ENCODE peak calls at places on chromosomes 16 and 17, in seven cellular contexts. One of them, this sample, is unnamed.

GRCh38 chr17:41928693-41929251 is 1.6 kb upstream of the ODAD4 start:
- DNase-seq in choroid plexus epithelial cell: no peak
- DNase-seq in right atrium auricular region: no peak
- DNase-seq in HFF-Myc: no peak
- DNase-seq in NB4: no peak
- DNase-seq in epithelial cell of proximal tubule: no peak
- DNase-seq in heart right ventricle: no peak
- DNase-seq in this sample: no peak

GRCh38 chr17:36673637-36674277 is 72.4 kb downstream of the MRM1 start:
- DNase-seq in choroid plexus epithelial cell: no peak
- DNase-seq in NB4: no peak
- DNase-seq in heart right ventricle: no peak
- DNase-seq in epithelial cell of proximal tubule: no peak
- DNase-seq in right atrium auricular region: no peak
- DNase-seq in HFF-Myc: no peak
- DNase-seq in this sample: no peak

GRCh38 chr17:75241143-75241430 is 20.3 kb downstream of the GGA3 start:
- DNase-seq in HFF-Myc: no peak
- DNase-seq in NB4: no peak
- DNase-seq in heart right ventricle: no peak
- DNase-seq in right atrium auricular region: no peak
- DNase-seq in epithelial cell of proximal tubule: no peak
- DNase-seq in choroid plexus epithelial cell: no peak
- DNase-seq in this sample: no peak

GRCh38 chr17:76924345-76925332 is 56.4 kb downstream of the MGAT5B start:
- DNase-seq in NB4: no peak
- DNase-seq in HFF-Myc: no peak
- DNase-seq in right atrium auricular region: no peak
- DNase-seq in epithelial cell of proximal tubule: no peak
- DNase-seq in heart right ventricle: no peak
- DNase-seq in choroid plexus epithelial cell: no peak
- DNase-seq in this sample: no peak

GRCh38 chr16:53100889-53101288 is 46.1 kb downstream of the CHD9 start:
- DNase-seq in epithelial cell of proximal tubule: no peak
- DNase-seq in right atrium auricular region: no peak
- DNase-seq in NB4: no peak
- DNase-seq in choroid plexus epithelial cell: no peak
- DNase-seq in heart right ventricle: no peak
- DNase-seq in HFF-Myc: no peak
- DNase-seq in this sample: no peak

GRCh38 chr16:67528222-67528869 is at the start of gene RIPOR1:
- DNase-seq in right atrium auricular region: no peak
- DNase-seq in choroid plexus epithelial cell: no peak
- DNase-seq in epithelial cell of proximal tubule: no peak
- DNase-seq in heart right ventricle: peak
- DNase-seq in HFF-Myc: no peak
- DNase-seq in NB4: peak
- DNase-seq in this sample: no peak

GRCh38 chr16:61323456-61323855 is 712.8 kb downstream of the CDH8 start:
- DNase-seq in heart right ventricle: no peak
- DNase-seq in right atrium auricular region: no peak
- DNase-seq in HFF-Myc: no peak
- DNase-seq in choroid plexus epithelial cell: peak
- DNase-seq in NB4: peak
- DNase-seq in epithelial cell of proximal tubule: no peak
- DNase-seq in this sample: no peak

GRCh38 chr16:50593410-50594139 is 45.4 kb downstream of the NKD1 start:
- DNase-seq in NB4: peak
- DNase-seq in HFF-Myc: no peak
- DNase-seq in right atrium auricular region: no peak
- DNase-seq in choroid plexus epithelial cell: peak
- DNase-seq in heart right ventricle: no peak
- DNase-seq in epithelial cell of proximal tubule: no peak
- DNase-seq in this sample: no peak

GRCh38 chr16:84617068-84617630 is 729 bp downstream of the COTL1 start:
- DNase-seq in heart right ventricle: no peak
- DNase-seq in right atrium auricular region: no peak
- DNase-seq in epithelial cell of proximal tubule: no peak
- DNase-seq in NB4: peak
- DNase-seq in HFF-Myc: no peak
- DNase-seq in choroid plexus epithelial cell: peak
- DNase-seq in this sample: peak

GRCh38 chr16:88009566-88010342 is 58.5 kb downstream of the BANP start:
- DNase-seq in right atrium auricular region: no peak
- DNase-seq in HFF-Myc: no peak
- DNase-seq in NB4: no peak
- DNase-seq in heart right ventricle: no peak
- DNase-seq in epithelial cell of proximal tubule: no peak
- DNase-seq in choroid plexus epithelial cell: peak
- DNase-seq in this sample: no peak

GRCh38 chr17:27817731-27818130 is 17.4 kb upstream of the NOS2 start:
- DNase-seq in heart right ventricle: no peak
- DNase-seq in epithelial cell of proximal tubule: no peak
- DNase-seq in choroid plexus epithelial cell: no peak
- DNase-seq in right atrium auricular region: no peak
- DNase-seq in NB4: no peak
- DNase-seq in HFF-Myc: no peak
- DNase-seq in this sample: no peak

GRCh38 chr16:80559369-80559768 is 18.6 kb downstream of the DYNLRB2 start:
- DNase-seq in NB4: no peak
- DNase-seq in choroid plexus epithelial cell: no peak
- DNase-seq in right atrium auricular region: no peak
- DNase-seq in epithelial cell of proximal tubule: no peak
- DNase-seq in heart right ventricle: no peak
- DNase-seq in HFF-Myc: no peak
- DNase-seq in this sample: no peak

GRCh38 chr16:396605-397004 is 394 bp upstream of the NME4 start:
- DNase-seq in NB4: peak
- DNase-seq in HFF-Myc: no peak
- DNase-seq in epithelial cell of proximal tubule: no peak
- DNase-seq in right atrium auricular region: no peak
- DNase-seq in heart right ventricle: no peak
- DNase-seq in choroid plexus epithelial cell: peak
- DNase-seq in this sample: peak

GRCh38 chr17:21463779-21464407 is 87.7 kb downstream of the KCNJ12 start:
- DNase-seq in HFF-Myc: no peak
- DNase-seq in choroid plexus epithelial cell: peak
- DNase-seq in NB4: no peak
- DNase-seq in epithelial cell of proximal tubule: no peak
- DNase-seq in right atrium auricular region: peak
- DNase-seq in heart right ventricle: no peak
- DNase-seq in this sample: no peak

GRCh38 chr16:17416461-17417221 is 54.1 kb downstream of the XYLT1 start:
- DNase-seq in heart right ventricle: no peak
- DNase-seq in epithelial cell of proximal tubule: no peak
- DNase-seq in choroid plexus epithelial cell: peak
- DNase-seq in NB4: peak
- DNase-seq in right atrium auricular region: no peak
- DNase-seq in HFF-Myc: no peak
- DNase-seq in this sample: peak

GRCh38 chr16:74305978-74306784 is 9.6 kb downstream of the PSMD7 start:
- DNase-seq in choroid plexus epithelial cell: no peak
- DNase-seq in right atrium auricular region: no peak
- DNase-seq in HFF-Myc: no peak
- DNase-seq in heart right ventricle: no peak
- DNase-seq in epithelial cell of proximal tubule: no peak
- DNase-seq in NB4: no peak
- DNase-seq in this sample: no peak

GRCh38 chr17:75843577-75844529 is at the start of gene UNC13D:
- DNase-seq in HFF-Myc: no peak
- DNase-seq in heart right ventricle: no peak
- DNase-seq in right atrium auricular region: no peak
- DNase-seq in choroid plexus epithelial cell: no peak
- DNase-seq in epithelial cell of proximal tubule: no peak
- DNase-seq in NB4: peak
- DNase-seq in this sample: no peak

GRCh38 chr17:1298616-1299015 is 19.2 kb downstream of the TRARG1 start:
- DNase-seq in epithelial cell of proximal tubule: no peak
- DNase-seq in heart right ventricle: no peak
- DNase-seq in HFF-Myc: no peak
- DNase-seq in choroid plexus epithelial cell: peak
- DNase-seq in right atrium auricular region: no peak
- DNase-seq in NB4: no peak
- DNase-seq in this sample: no peak

GRCh38 chr16:55051571-55051970 is 120.9 kb downstream of the IRX5 start:
- DNase-seq in HFF-Myc: no peak
- DNase-seq in choroid plexus epithelial cell: no peak
- DNase-seq in epithelial cell of proximal tubule: no peak
- DNase-seq in right atrium auricular region: no peak
- DNase-seq in NB4: no peak
- DNase-seq in heart right ventricle: no peak
- DNase-seq in this sample: no peak

GRCh38 chr17:16419929-16420271 is 4.5 kb downstream of the TRPV2 start:
- DNase-seq in heart right ventricle: no peak
- DNase-seq in right atrium auricular region: no peak
- DNase-seq in epithelial cell of proximal tubule: peak
- DNase-seq in choroid plexus epithelial cell: peak
- DNase-seq in NB4: peak
- DNase-seq in HFF-Myc: no peak
- DNase-seq in this sample: peak

GRCh38 chr17:47072881-47073280 is 93.8 kb upstream of the RPRML start:
- DNase-seq in heart right ventricle: peak
- DNase-seq in NB4: peak
- DNase-seq in HFF-Myc: peak
- DNase-seq in right atrium auricular region: no peak
- DNase-seq in epithelial cell of proximal tubule: no peak
- DNase-seq in choroid plexus epithelial cell: peak
- DNase-seq in this sample: peak

GRCh38 chr16:90028985-90029384 is 9.7 kb upstream of the DBNDD1 start:
- DNase-seq in epithelial cell of proximal tubule: no peak
- DNase-seq in HFF-Myc: no peak
- DNase-seq in NB4: no peak
- DNase-seq in choroid plexus epithelial cell: no peak
- DNase-seq in heart right ventricle: no peak
- DNase-seq in right atrium auricular region: no peak
- DNase-seq in this sample: no peak

GRCh38 chr16:72959301-72959996 is 88.5 kb downstream of the ZFHX3 start:
- DNase-seq in heart right ventricle: no peak
- DNase-seq in epithelial cell of proximal tubule: no peak
- DNase-seq in right atrium auricular region: no peak
- DNase-seq in NB4: no peak
- DNase-seq in choroid plexus epithelial cell: no peak
- DNase-seq in HFF-Myc: no peak
- DNase-seq in this sample: no peak
- H3K4me3 ChIP-seq in heart right ventricle: no peak
- H3K4me3 ChIP-seq in epithelial cell of proximal tubule: no peak
- H3K4me3 ChIP-seq in right atrium auricular region: no peak
- H3K4me3 ChIP-seq in NB4: no peak
- H3K4me3 ChIP-seq in choroid plexus epithelial cell: no peak
- H3K4me3 ChIP-seq in HFF-Myc: no peak
- H3K4me3 ChIP-seq in this sample: no peak

GRCh38 chr16:13968835-13969234 is 48.9 kb downstream of the ERCC4 start:
- DNase-seq in heart right ventricle: no peak
- DNase-seq in choroid plexus epithelial cell: no peak
- DNase-seq in NB4: no peak
- DNase-seq in right atrium auricular region: no peak
- DNase-seq in HFF-Myc: no peak
- DNase-seq in epithelial cell of proximal tubule: no peak
- DNase-seq in this sample: no peak

GRCh38 chr16:13970708-13971422 is 50.9 kb downstream of the ERCC4 start:
- DNase-seq in NB4: no peak
- DNase-seq in epithelial cell of proximal tubule: no peak
- DNase-seq in HFF-Myc: no peak
- DNase-seq in right atrium auricular region: no peak
- DNase-seq in heart right ventricle: no peak
- DNase-seq in choroid plexus epithelial cell: no peak
- DNase-seq in this sample: no peak

GRCh38 chr16:13973321-13974023 is 53.5 kb downstream of the ERCC4 start:
- DNase-seq in NB4: no peak
- DNase-seq in right atrium auricular region: no peak
- DNase-seq in choroid plexus epithelial cell: no peak
- DNase-seq in epithelial cell of proximal tubule: no peak
- DNase-seq in HFF-Myc: no peak
- DNase-seq in heart right ventricle: no peak
- DNase-seq in this sample: no peak

DNA sequence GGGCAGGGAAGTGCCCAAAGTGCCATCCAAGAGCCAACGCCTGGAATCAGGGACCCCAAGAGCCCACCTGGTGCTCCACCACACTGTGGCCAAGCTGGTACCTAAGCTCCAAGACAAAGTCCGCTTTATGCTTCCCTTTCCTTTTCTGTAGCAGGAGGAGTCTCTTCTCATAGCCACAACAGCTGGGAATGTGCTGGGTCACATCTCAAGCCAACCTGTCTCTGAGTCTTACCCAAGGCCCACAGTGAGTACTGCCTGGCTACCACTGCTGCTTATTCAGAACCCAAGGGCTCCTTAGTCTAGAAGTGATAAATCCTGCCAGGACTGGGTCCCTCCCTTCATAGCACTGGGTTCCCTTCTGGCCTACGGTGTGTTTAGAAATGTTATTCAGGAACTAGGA is 49.8 kb downstream of the ERCC4 start:
- DNase-seq in NB4: no peak
- DNase-seq in epithelial cell of proximal tubule: no peak
- DNase-seq in right atrium auricular region: no peak
- DNase-seq in heart right ventricle: no peak
- DNase-seq in HFF-Myc: no peak
- DNase-seq in choroid plexus epithelial cell: no peak
- DNase-seq in this sample: no peak
- TF ChIP-seq CTCF in NB4: no peak
- TF ChIP-seq CTCF in epithelial cell of proximal tubule: no peak
- TF ChIP-seq CTCF in right atrium auricular region: no peak
- TF ChIP-seq CTCF in heart right ventricle: no peak
- TF ChIP-seq CTCF in HFF-Myc: no peak
- TF ChIP-seq CTCF in choroid plexus epithelial cell: no peak
- TF ChIP-seq CTCF in this sample: no peak

DNA sequence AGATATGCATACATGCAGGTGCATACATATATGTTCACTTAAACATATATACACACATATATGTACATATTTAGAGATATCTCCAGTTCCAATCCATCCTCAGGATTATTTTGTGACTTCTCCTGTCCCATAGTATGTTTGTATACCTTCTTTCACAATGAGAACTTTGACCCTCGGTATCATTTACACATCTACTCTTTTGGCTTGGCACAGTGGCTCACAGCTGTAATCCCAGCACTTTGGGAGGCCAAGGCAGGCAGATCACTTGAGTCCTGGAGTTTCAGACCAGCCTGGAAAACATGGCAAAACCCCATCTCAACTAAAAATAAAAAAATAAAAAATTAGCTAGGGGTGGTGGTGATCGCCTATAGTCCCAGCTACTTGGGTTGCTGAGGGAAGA is 148.1 kb upstream of the CCL2 start:
- DNase-seq in choroid plexus epithelial cell: no peak
- DNase-seq in heart right ventricle: no peak
- DNase-seq in HFF-Myc: no peak
- DNase-seq in epithelial cell of proximal tubule: no peak
- DNase-seq in NB4: no peak
- DNase-seq in right atrium auricular region: no peak
- DNase-seq in this sample: no peak
- H3K4me3 ChIP-seq in choroid plexus epithelial cell: no peak
- H3K4me3 ChIP-seq in heart right ventricle: no peak
- H3K4me3 ChIP-seq in HFF-Myc: no peak
- H3K4me3 ChIP-seq in epithelial cell of proximal tubule: no peak
- H3K4me3 ChIP-seq in NB4: no peak
- H3K4me3 ChIP-seq in right atrium auricular region: no peak
- H3K4me3 ChIP-seq in this sample: no peak

DNA sequence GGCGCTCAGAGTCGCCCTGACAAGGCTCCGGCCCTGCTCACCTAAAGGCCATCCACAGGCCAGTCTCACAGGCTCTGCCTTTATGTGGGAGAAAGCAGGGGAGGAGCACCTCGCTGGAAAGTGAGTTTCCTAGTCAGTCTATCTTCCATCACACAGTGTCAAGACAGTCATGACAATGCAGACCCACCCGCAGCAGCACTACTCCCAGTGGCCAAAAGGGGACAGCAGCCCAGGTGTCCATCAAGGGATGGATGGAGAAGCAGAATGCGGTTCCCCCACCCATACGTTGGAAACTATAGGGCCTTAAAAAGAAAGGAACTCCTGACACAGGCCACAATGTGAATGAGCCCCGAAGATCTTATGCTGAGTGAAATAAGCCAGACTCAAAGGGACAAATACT is 226.8 kb downstream of the ENGASE start:
- DNase-seq in NB4: no peak
- DNase-seq in choroid plexus epithelial cell: no peak
- DNase-seq in HFF-Myc: no peak
- DNase-seq in right atrium auricular region: no peak
- DNase-seq in heart right ventricle: no peak
- DNase-seq in epithelial cell of proximal tubule: no peak
- DNase-seq in this sample: no peak
- TF ChIP-seq CTCF in NB4: no peak
- TF ChIP-seq CTCF in choroid plexus epithelial cell: no peak
- TF ChIP-seq CTCF in HFF-Myc: no peak
- TF ChIP-seq CTCF in right atrium auricular region: no peak
- TF ChIP-seq CTCF in heart right ventricle: no peak
- TF ChIP-seq CTCF in epithelial cell of proximal tubule: no peak
- TF ChIP-seq CTCF in this sample: no peak

This sample was measured in astrocyte of the spinal cord.